ENCODE peak calls at places on chromosomes 4 and X, in seven cellular contexts. One of them, this sample, is unnamed.

GRCh38 chr4:54657556-54658313 is at the start of gene KIT:
- DNase-seq in CD4-positive, CD25-positive, alpha-beta regulatory T cell: no peak
- DNase-seq in ovary: peak
- DNase-seq in GM23248: peak
- DNase-seq in aorta: peak
- DNase-seq in mesendoderm: peak
- DNase-seq in spleen: peak
- DNase-seq in this sample: peak

GRCh38 chrX:16578218-16578617 is 71.7 kb upstream of the S100G start:
- DNase-seq in CD4-positive, CD25-positive, alpha-beta regulatory T cell: no peak
- DNase-seq in ovary: no peak
- DNase-seq in GM23248: peak
- DNase-seq in aorta: no peak
- DNase-seq in mesendoderm: peak
- DNase-seq in spleen: no peak
- DNase-seq in this sample: no peak

GRCh38 chr4:48681856-48682255 is 98.2 kb downstream of the FRYL start:
- DNase-seq in CD4-positive, CD25-positive, alpha-beta regulatory T cell: peak
- DNase-seq in ovary: no peak
- DNase-seq in GM23248: peak
- DNase-seq in aorta: no peak
- DNase-seq in mesendoderm: peak
- DNase-seq in spleen: no peak
- DNase-seq in this sample: peak

GRCh38 chrX:134172588-134173259 is 64.3 kb upstream of the CCDC160 start:
- DNase-seq in CD4-positive, CD25-positive, alpha-beta regulatory T cell: peak
- DNase-seq in ovary: peak
- DNase-seq in GM23248: peak
- DNase-seq in aorta: peak
- DNase-seq in mesendoderm: peak
- DNase-seq in spleen: peak
- DNase-seq in this sample: peak

GRCh38 chr4:104693601-104694201 is 199.0 kb upstream of the CXXC4 start:
- DNase-seq in CD4-positive, CD25-positive, alpha-beta regulatory T cell: no peak
- DNase-seq in ovary: no peak
- DNase-seq in GM23248: peak
- DNase-seq in aorta: no peak
- DNase-seq in mesendoderm: peak
- DNase-seq in spleen: no peak
- DNase-seq in this sample: peak

GRCh38 chrX:119981286-119982070 is 37.9 kb upstream of the NKAP start:
- DNase-seq in CD4-positive, CD25-positive, alpha-beta regulatory T cell: no peak
- DNase-seq in ovary: no peak
- DNase-seq in GM23248: peak
- DNase-seq in aorta: no peak
- DNase-seq in mesendoderm: peak
- DNase-seq in spleen: no peak
- DNase-seq in this sample: peak

GRCh38 chr4:105666693-105667092 is 41.8 kb downstream of the INTS12 start:
- DNase-seq in CD4-positive, CD25-positive, alpha-beta regulatory T cell: no peak
- DNase-seq in ovary: no peak
- DNase-seq in GM23248: peak
- DNase-seq in aorta: no peak
- DNase-seq in mesendoderm: peak
- DNase-seq in spleen: no peak
- DNase-seq in this sample: peak

GRCh38 chr4:162865102-162865501 is 301.6 kb downstream of the NAF1 start:
- DNase-seq in CD4-positive, CD25-positive, alpha-beta regulatory T cell: no peak
- DNase-seq in ovary: no peak
- DNase-seq in GM23248: no peak
- DNase-seq in aorta: no peak
- DNase-seq in mesendoderm: peak
- DNase-seq in spleen: no peak
- DNase-seq in this sample: no peak

GRCh38 chr4:108385076-108385475 is 216.3 kb upstream of the LEF1 start:
- DNase-seq in CD4-positive, CD25-positive, alpha-beta regulatory T cell: no peak
- DNase-seq in ovary: no peak
- DNase-seq in GM23248: no peak
- DNase-seq in aorta: no peak
- DNase-seq in mesendoderm: no peak
- DNase-seq in spleen: no peak
- DNase-seq in this sample: no peak

GRCh38 chr4:139556735-139557505 is 901 bp upstream of the SETD7 start:
- DNase-seq in CD4-positive, CD25-positive, alpha-beta regulatory T cell: peak
- DNase-seq in ovary: peak
- DNase-seq in GM23248: peak
- DNase-seq in aorta: peak
- DNase-seq in mesendoderm: peak
- DNase-seq in spleen: peak
- DNase-seq in this sample: no peak

GRCh38 chrX:5458300-5458699 is 770.4 kb downstream of the NLGN4X start:
- DNase-seq in CD4-positive, CD25-positive, alpha-beta regulatory T cell: no peak
- DNase-seq in ovary: no peak
- DNase-seq in GM23248: no peak
- DNase-seq in aorta: no peak
- DNase-seq in mesendoderm: peak
- DNase-seq in spleen: no peak
- DNase-seq in this sample: no peak

GRCh38 chr4:168748807-168749206 is 252.0 kb downstream of the PALLD start:
- DNase-seq in CD4-positive, CD25-positive, alpha-beta regulatory T cell: no peak
- DNase-seq in ovary: no peak
- DNase-seq in GM23248: no peak
- DNase-seq in aorta: no peak
- DNase-seq in mesendoderm: no peak
- DNase-seq in spleen: no peak
- DNase-seq in this sample: no peak
- H3K27ac ChIP-seq in CD4-positive, CD25-positive, alpha-beta regulatory T cell: no peak
- H3K27ac ChIP-seq in ovary: no peak
- H3K27ac ChIP-seq in GM23248: no peak
- H3K27ac ChIP-seq in aorta: no peak
- H3K27ac ChIP-seq in mesendoderm: no peak
- H3K27ac ChIP-seq in spleen: no peak
- H3K27ac ChIP-seq in this sample: no peak

DNA sequence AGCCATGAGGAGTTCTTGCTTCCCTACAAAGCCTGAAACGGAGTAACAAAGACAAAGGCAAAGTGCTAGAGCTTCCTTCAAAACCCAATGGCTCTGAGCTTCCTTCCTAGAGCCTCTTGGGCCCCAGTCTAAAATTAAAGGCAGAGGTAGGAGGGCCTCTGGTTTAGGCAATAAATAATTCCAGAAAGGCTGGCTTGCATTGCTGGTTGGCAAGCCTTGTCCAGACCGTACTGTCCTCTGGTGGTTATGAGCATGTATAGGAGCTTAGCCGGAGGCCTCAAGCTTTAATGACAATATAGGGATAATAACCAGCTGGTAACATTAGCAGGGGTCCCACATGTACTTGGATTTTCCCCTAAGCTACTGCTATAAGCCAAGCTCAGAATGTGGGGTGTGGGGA is 237.3 kb downstream of the AR start:
- DNase-seq in CD4-positive, CD25-positive, alpha-beta regulatory T cell: no peak
- DNase-seq in ovary: no peak
- DNase-seq in GM23248: peak
- DNase-seq in aorta: no peak
- DNase-seq in mesendoderm: no peak
- DNase-seq in spleen: no peak
- DNase-seq in this sample: no peak
- H3K4me3 ChIP-seq in CD4-positive, CD25-positive, alpha-beta regulatory T cell: no peak
- H3K4me3 ChIP-seq in ovary: no peak
- H3K4me3 ChIP-seq in GM23248: peak
- H3K4me3 ChIP-seq in aorta: no peak
- H3K4me3 ChIP-seq in mesendoderm: no peak
- H3K4me3 ChIP-seq in spleen: no peak
- H3K4me3 ChIP-seq in this sample: no peak

GRCh38 chr4:168812806-168813205 is 197.2 kb downstream of the CBR4 start:
- DNase-seq in CD4-positive, CD25-positive, alpha-beta regulatory T cell: no peak
- DNase-seq in ovary: no peak
- DNase-seq in GM23248: no peak
- DNase-seq in aorta: no peak
- DNase-seq in mesendoderm: peak
- DNase-seq in spleen: no peak
- DNase-seq in this sample: peak
- H3K27ac ChIP-seq in CD4-positive, CD25-positive, alpha-beta regulatory T cell: no peak
- H3K27ac ChIP-seq in ovary: no peak
- H3K27ac ChIP-seq in GM23248: no peak
- H3K27ac ChIP-seq in aorta: peak
- H3K27ac ChIP-seq in mesendoderm: no peak
- H3K27ac ChIP-seq in spleen: peak
- H3K27ac ChIP-seq in this sample: peak

GRCh38 chrX:101385795-101386541 is at the start of gene BTK:
- DNase-seq in CD4-positive, CD25-positive, alpha-beta regulatory T cell: no peak
- DNase-seq in ovary: no peak
- DNase-seq in GM23248: no peak
- DNase-seq in aorta: no peak
- DNase-seq in mesendoderm: peak
- DNase-seq in spleen: no peak
- DNase-seq in this sample: no peak

GRCh38 chrX:101386542-101386885 is 523 bp upstream of the BTK start:
- DNase-seq in CD4-positive, CD25-positive, alpha-beta regulatory T cell: no peak
- DNase-seq in ovary: no peak
- DNase-seq in GM23248: no peak
- DNase-seq in aorta: no peak
- DNase-seq in mesendoderm: no peak
- DNase-seq in spleen: no peak
- DNase-seq in this sample: no peak

GRCh38 chrX:101388604-101389003 is 2.2 kb upstream of the RPL36A start:
- DNase-seq in CD4-positive, CD25-positive, alpha-beta regulatory T cell: no peak
- DNase-seq in ovary: no peak
- DNase-seq in GM23248: no peak
- DNase-seq in aorta: no peak
- DNase-seq in mesendoderm: no peak
- DNase-seq in spleen: no peak
- DNase-seq in this sample: no peak

GRCh38 chrX:101385026-101385684 is 836 bp downstream of the BTK start:
- DNase-seq in CD4-positive, CD25-positive, alpha-beta regulatory T cell: no peak
- DNase-seq in ovary: no peak
- DNase-seq in GM23248: no peak
- DNase-seq in aorta: no peak
- DNase-seq in mesendoderm: no peak
- DNase-seq in spleen: no peak
- DNase-seq in this sample: no peak

DNA sequence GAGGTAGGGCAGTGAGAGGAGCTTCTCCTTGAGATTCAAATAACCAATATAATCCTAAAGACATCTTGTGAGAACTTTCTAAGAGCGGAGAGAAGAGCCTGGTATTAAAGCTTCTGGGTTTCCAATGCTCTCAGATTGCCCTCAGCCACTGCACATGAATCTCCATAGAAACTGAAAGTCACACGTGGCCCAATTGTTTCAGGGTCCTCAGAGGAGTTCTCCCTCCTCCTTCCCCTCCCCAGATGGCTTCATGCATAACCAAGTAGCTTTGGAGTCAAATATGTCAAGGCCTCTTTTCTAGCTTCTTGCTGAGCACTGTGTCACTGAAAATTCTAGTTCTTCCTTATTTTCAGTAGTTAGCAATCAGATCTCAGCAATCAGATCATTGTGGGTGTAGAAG is 2.3 kb downstream of the BTK start:
- DNase-seq in CD4-positive, CD25-positive, alpha-beta regulatory T cell: no peak
- DNase-seq in ovary: no peak
- DNase-seq in GM23248: no peak
- DNase-seq in aorta: no peak
- DNase-seq in mesendoderm: no peak
- DNase-seq in spleen: no peak
- DNase-seq in this sample: no peak
- H3K4me3 ChIP-seq in CD4-positive, CD25-positive, alpha-beta regulatory T cell: no peak
- H3K4me3 ChIP-seq in ovary: no peak
- H3K4me3 ChIP-seq in GM23248: no peak
- H3K4me3 ChIP-seq in aorta: no peak
- H3K4me3 ChIP-seq in mesendoderm: no peak
- H3K4me3 ChIP-seq in spleen: peak
- H3K4me3 ChIP-seq in this sample: no peak

GRCh38 chrX:20506739-20507138 is 240.0 kb upstream of the RPS6KA3 start:
- DNase-seq in CD4-positive, CD25-positive, alpha-beta regulatory T cell: no peak
- DNase-seq in ovary: no peak
- DNase-seq in GM23248: peak
- DNase-seq in aorta: no peak
- DNase-seq in mesendoderm: no peak
- DNase-seq in spleen: no peak
- DNase-seq in this sample: no peak
- H3K27ac ChIP-seq in CD4-positive, CD25-positive, alpha-beta regulatory T cell: no peak
- H3K27ac ChIP-seq in ovary: no peak
- H3K27ac ChIP-seq in GM23248: no peak
- H3K27ac ChIP-seq in aorta: no peak
- H3K27ac ChIP-seq in mesendoderm: no peak
- H3K27ac ChIP-seq in spleen: no peak
- H3K27ac ChIP-seq in this sample: no peak

GRCh38 chr4:154719087-154719486 is 24.7 kb upstream of the LRAT start:
- DNase-seq in CD4-positive, CD25-positive, alpha-beta regulatory T cell: no peak
- DNase-seq in ovary: no peak
- DNase-seq in GM23248: peak
- DNase-seq in aorta: no peak
- DNase-seq in mesendoderm: peak
- DNase-seq in spleen: no peak
- DNase-seq in this sample: peak
- H3K4me3 ChIP-seq in CD4-positive, CD25-positive, alpha-beta regulatory T cell: no peak
- H3K4me3 ChIP-seq in ovary: no peak
- H3K4me3 ChIP-seq in GM23248: no peak
- H3K4me3 ChIP-seq in aorta: no peak
- H3K4me3 ChIP-seq in mesendoderm: no peak
- H3K4me3 ChIP-seq in spleen: no peak
- H3K4me3 ChIP-seq in this sample: no peak

DNA sequence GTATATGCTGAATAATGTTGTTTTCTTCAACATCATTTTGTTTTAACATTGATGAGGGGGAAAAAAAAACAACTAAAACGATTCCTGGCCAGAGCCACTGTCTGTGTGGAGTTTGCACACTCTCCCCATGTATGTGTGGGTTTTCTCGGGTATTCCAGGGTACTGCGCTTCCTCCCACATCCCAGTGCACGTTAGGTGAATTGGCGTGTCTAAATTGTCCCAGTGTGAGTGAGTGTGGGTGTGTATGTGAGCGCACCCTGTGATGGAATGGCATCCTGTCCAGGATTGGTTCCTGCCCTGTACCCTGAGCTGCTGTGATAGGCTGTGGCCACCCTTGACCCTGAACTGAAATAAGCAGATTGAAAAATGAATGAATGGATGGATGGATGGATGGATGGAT is 2.4 kb upstream of the DLG3 start:
- DNase-seq in CD4-positive, CD25-positive, alpha-beta regulatory T cell: no peak
- DNase-seq in ovary: no peak
- DNase-seq in GM23248: no peak
- DNase-seq in aorta: no peak
- DNase-seq in mesendoderm: no peak
- DNase-seq in spleen: no peak
- DNase-seq in this sample: no peak
- H3K27ac ChIP-seq in CD4-positive, CD25-positive, alpha-beta regulatory T cell: no peak
- H3K27ac ChIP-seq in ovary: no peak
- H3K27ac ChIP-seq in GM23248: no peak
- H3K27ac ChIP-seq in aorta: no peak
- H3K27ac ChIP-seq in mesendoderm: no peak
- H3K27ac ChIP-seq in spleen: no peak
- H3K27ac ChIP-seq in this sample: no peak